ENCODE peak calls at places on chromosome 10, in four cellular contexts. T, O, J and Z are unnamed samples.

GRCh38 chr10:35993816-35994515 is 351.9 kb upstream of the FZD8 start:
- DNase-seq in T (no peak), O (no peak), J (no peak), Z (no peak)

GRCh38 chr10:13271552-13272163 is 28.2 kb downstream of the PHYH start:
- DNase-seq in T (no peak), O (no peak), J (peak), Z (no peak)

GRCh38 chr10:100879741-100880360 is 32.9 kb upstream of the SLF2 start:
- DNase-seq in T (no peak), O (no peak), J (no peak), Z (no peak)

GRCh38 chr10:132681858-132682755 is 103.8 kb downstream of the NKX6-2 start:
- DNase-seq in T (no peak), O (no peak), J (no peak), Z (no peak)

GRCh38 chr10:25059990-25060389 is 43.6 kb downstream of the THNSL1 start:
- DNase-seq in T (peak), O (peak), J (no peak), Z (no peak)

GRCh38 chr10:27518261-27518660 is 14.2 kb downstream of the RAB18 start:
- DNase-seq in T (no peak), O (no peak), J (no peak), Z (no peak)

GRCh38 chr10:86168256-86168655 is 198.3 kb downstream of the GRID1 start:
- DNase-seq in T (no peak), O (no peak), J (no peak), Z (peak)

GRCh38 chr10:104274762-104275721 is 6.1 kb downstream of the GSTO2 start:
- DNase-seq in T (peak), O (no peak), J (no peak), Z (no peak)

GRCh38 chr10:6711286-6711817 is 131.3 kb upstream of the PRKCQ start:
- DNase-seq in T (no peak), O (no peak), J (no peak), Z (no peak)

GRCh38 chr10:75012471-75012870 is 99.0 kb upstream of the SAMD8 start:
- DNase-seq in T (no peak), O (no peak), J (no peak), Z (no peak)

GRCh38 chr10:98030093-98030821 is at the start of gene CRTAC1:
- DNase-seq in T (peak), O (no peak), J (peak), Z (peak)

GRCh38 chr10:118900617-118901016 is 128.9 kb upstream of the NANOS1 start:
- DNase-seq in T (no peak), O (no peak), J (no peak), Z (no peak)

GRCh38 chr10:88076027-88076880 is 212.8 kb downstream of the PTEN start:
- DNase-seq in T (no peak), O (no peak), J (no peak), Z (no peak)

GRCh38 chr10:27513451-27514191 is 9.5 kb downstream of the RAB18 start:
- DNase-seq in T (no peak), O (peak), J (no peak), Z (no peak)

GRCh38 chr10:79071535-79071923 is 2.8 kb downstream of the ZMIZ1 start:
- DNase-seq in T (no peak), O (no peak), J (no peak), Z (no peak)

GRCh38 chr10:133100706-133101463 is 13.2 kb downstream of the ADGRA1 start:
- DNase-seq in T (peak), O (no peak), J (no peak), Z (no peak)

GRCh38 chr10:34626158-34626557 is 188.9 kb downstream of the PARD3 start:
- DNase-seq in T (no peak), O (no peak), J (no peak), Z (no peak)

GRCh38 chr10:78263521-78263988 is 229.9 kb downstream of the RPS24 start:
- DNase-seq in T (no peak), O (peak), J (no peak), Z (no peak)

GRCh38 chr10:128896183-128896805 is 570.7 kb upstream of the MGMT start:
- DNase-seq in T (no peak), O (no peak), J (no peak), Z (no peak)

GRCh38 chr10:34076443-34076842 is 738.7 kb downstream of the PARD3 start:
- DNase-seq in T (no peak), O (no peak), J (no peak), Z (no peak)

GRCh38 chr10:13613519-13613918 is 26.8 kb downstream of the PRPF18 start:
- DNase-seq in T (no peak), O (no peak), J (peak), Z (no peak)

GRCh38 chr10:76305930-76306612 is 874.6 kb downstream of the LRMDA start:
- DNase-seq in T (no peak), O (no peak), J (no peak), Z (no peak)

GRCh38 chr10:35219292-35219691 is 92.6 kb downstream of the CREM start:
- DNase-seq in T (no peak), O (no peak), J (no peak), Z (no peak)

GRCh38 chr10:51590802-51591201 is 108.6 kb downstream of the CSTF2T start:
- DNase-seq in T (no peak), O (no peak), J (no peak), Z (no peak)

GRCh38 chr10:43440782-43441134 is 3.8 kb downstream of the ZNF487 start:
- DNase-seq in T (no peak), O (no peak), J (no peak), Z (no peak)

GRCh38 chr10:122116331-122116730 is 127.4 kb downstream of the TACC2 start:
- DNase-seq in T (no peak), O (no peak), J (no peak), Z (no peak)

GRCh38 chr10:5735119-5735518 is 50.5 kb downstream of the TASOR2 start:
- DNase-seq in T (no peak), O (no peak), J (no peak), Z (no peak)

GRCh38 chr10:102714621-102715455 is at the start of gene SFXN2:
- DNase-seq in T (peak), O (no peak), J (peak), Z (peak)

GRCh38 chr10:117609095-117609821 is 66.7 kb downstream of the EMX2 start:
- DNase-seq in T (no peak), O (peak), J (no peak), Z (no peak)

GRCh38 chr10:22611425-22612111 is 102.8 kb downstream of the PIP4K2A start:
- DNase-seq in T (no peak), O (no peak), J (no peak), Z (no peak)

GRCh38 chr10:45514283-45515270 is 140.6 kb downstream of the ALOX5 start:
- DNase-seq in T (peak), O (no peak), J (no peak), Z (peak)

GRCh38 chr10:21517983-21518628 is 7.4 kb downstream of the SKIDA1 start:
- DNase-seq in T (no peak), O (no peak), J (peak), Z (no peak)

GRCh38 chr10:44952779-44953231 is 6.8 kb upstream of the RASSF4 start:
- DNase-seq in T (no peak), O (no peak), J (no peak), Z (no peak)

GRCh38 chr10:98486421-98486820 is 39.7 kb upstream of the HPS1 start:
- DNase-seq in T (no peak), O (peak), J (no peak), Z (no peak)

GRCh38 chr10:102610499-102610898 is 33.8 kb upstream of the TRIM8 start:
- DNase-seq in T (no peak), O (no peak), J (no peak), Z (no peak)

GRCh38 chr10:95525033-95525418 is 36.1 kb downstream of the SORBS1 start:
- DNase-seq in T (no peak), O (no peak), J (no peak), Z (no peak)

GRCh38 chr10:74883428-74883827 is 57.0 kb downstream of the KAT6B start:
- DNase-seq in T (no peak), O (no peak), J (no peak), Z (no peak)

GRCh38 chr10:13709931-13710690 is 123.3 kb downstream of the PRPF18 start:
- DNase-seq in T (no peak), O (no peak), J (no peak), Z (no peak)